ENCODE peak calls at places on chromosomes 4 and X, in eight cellular contexts. S is A549, U is endothelial cell of umbilical vein, X is HepG2, Z is HCT116, Y is K562, G is GM12878, O is H1. F is an unnamed sample.

GRCh38 chr4:114396808-114397207 is 201.8 kb upstream of the UGT8 start:
- DNase-seq in S (no peak), U (no peak), X (no peak), Z (no peak), Y (no peak), G (no peak), O (no peak), F (no peak)

GRCh38 chr4:174352405-174352804 is 68.7 kb downstream of the CEP44 start:
- DNase-seq in S (no peak), U (no peak), X (no peak), Z (no peak), Y (no peak), G (no peak), O (no peak), F (no peak)

GRCh38 chr4:141642711-141643110 is 6.3 kb downstream of the IL15 start:
- DNase-seq in S (no peak), U (peak), X (no peak), Z (no peak), Y (no peak), G (no peak), O (no peak), F (no peak)

GRCh38 chrX:136725446-136726104 is 55.2 kb downstream of the ARHGEF6 start:
- DNase-seq in S (no peak), U (peak), X (no peak), Z (no peak), Y (no peak), G (no peak), O (no peak), F (no peak)

GRCh38 chr4:2135083-2135482 is 76.0 kb downstream of the NAT8L start:
- DNase-seq in S (no peak), U (peak), X (no peak), Z (no peak), Y (no peak), G (no peak), O (no peak), F (peak)

GRCh38 chr4:102819588-102820365 is 7.6 kb downstream of the UBE2D3 start:
- DNase-seq in S (no peak), U (peak), X (no peak), Z (no peak), Y (no peak), G (no peak), O (no peak), F (no peak)

GRCh38 chrX:47380268-47380667 is 9.9 kb downstream of the ZNF157 start:
- DNase-seq in S (no peak), U (no peak), X (peak), Z (no peak), Y (no peak), G (peak), O (no peak), F (no peak)

GRCh38 chrX:30141966-30142365 is 73.4 kb upstream of the MAGEB2 start:
- DNase-seq in S (peak), U (peak), X (peak), Z (peak), Y (peak), G (no peak), O (no peak), F (peak)

GRCh38 chr4:184450045-184450444 is 24.3 kb downstream of the IRF2 start:
- DNase-seq in S (no peak), U (peak), X (no peak), Z (no peak), Y (no peak), G (no peak), O (no peak), F (no peak)

GRCh38 chr4:12492730-12493398 is 991.3 kb downstream of the RAB28 start:
- DNase-seq in S (no peak), U (no peak), X (no peak), Z (no peak), Y (no peak), G (no peak), O (no peak), F (no peak)

GRCh38 chrX:130909469-130910136 is 6.6 kb upstream of the ENOX2 start:
- DNase-seq in S (no peak), U (no peak), X (no peak), Z (no peak), Y (peak), G (no peak), O (no peak), F (no peak)

GRCh38 chr4:156972370-156972980 is 876 bp upstream of the PDGFC start:
- DNase-seq in S (no peak), U (no peak), X (no peak), Z (no peak), Y (no peak), G (no peak), O (no peak), F (no peak)

GRCh38 chr4:123783936-123784335 is 387.3 kb downstream of the SPRY1 start:
- DNase-seq in S (no peak), U (no peak), X (no peak), Z (no peak), Y (no peak), G (no peak), O (no peak), F (no peak)

GRCh38 chr4:42703776-42704175 is 46.9 kb upstream of the ATP8A1 start:
- DNase-seq in S (no peak), U (no peak), X (no peak), Z (no peak), Y (no peak), G (no peak), O (no peak), F (no peak)

GRCh38 chr4:12963912-12964311 is 520.2 kb downstream of the RAB28 start:
- DNase-seq in S (no peak), U (no peak), X (peak), Z (no peak), Y (no peak), G (no peak), O (no peak), F (no peak)

GRCh38 chrX:48677456-48678030 is 6.1 kb upstream of the WAS start:
- DNase-seq in S (no peak), U (no peak), X (peak), Z (no peak), Y (no peak), G (no peak), O (no peak), F (no peak)

GRCh38 chrX:48681539-48682183 is 1.9 kb upstream of the WAS start:
- DNase-seq in S (no peak), U (no peak), X (no peak), Z (no peak), Y (no peak), G (no peak), O (no peak), F (no peak)

GRCh38 chrX:48676893-48677270 is 6.7 kb upstream of the WAS start:
- DNase-seq in S (peak), U (no peak), X (no peak), Z (no peak), Y (no peak), G (no peak), O (no peak), F (no peak)

DNA sequence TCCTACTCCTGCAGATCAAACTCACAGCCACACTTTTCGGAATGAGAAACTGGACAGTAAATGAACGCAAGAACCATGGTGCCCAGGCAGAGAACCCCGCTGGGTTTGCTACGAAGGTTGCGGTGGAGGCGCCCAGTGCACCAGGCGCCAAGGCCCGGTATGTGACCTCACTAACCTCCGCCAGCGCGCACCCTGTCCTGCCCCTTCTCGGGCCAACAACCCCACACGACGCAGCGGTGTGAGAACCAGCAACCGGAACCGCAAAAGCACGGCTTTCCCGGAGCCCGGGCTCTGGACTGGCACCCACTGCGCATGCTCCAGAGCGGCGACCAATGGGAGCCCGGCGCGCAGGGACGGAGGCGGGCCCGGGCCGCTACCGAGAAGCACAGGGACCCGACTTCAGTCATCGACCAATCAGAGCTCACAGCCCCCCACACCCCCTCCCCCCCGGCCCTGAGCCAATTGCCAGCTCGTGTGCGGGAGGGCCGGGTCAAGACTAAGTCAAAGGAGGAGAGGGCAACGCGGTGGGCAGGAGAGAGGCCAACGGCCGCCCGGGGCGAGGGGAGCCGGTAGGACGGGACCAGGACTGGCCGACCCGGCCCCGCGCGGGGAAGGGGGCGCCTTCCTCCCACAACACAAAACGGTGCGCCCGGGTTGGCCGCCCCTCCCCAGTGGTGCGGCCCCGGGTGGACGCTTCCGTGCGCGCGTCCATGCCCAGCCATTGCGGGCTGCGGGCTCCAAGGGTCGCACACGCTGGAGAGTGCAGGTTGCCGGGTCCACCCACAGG is 7.3 kb upstream of the WAS start:
- DNase-seq in S (peak), U (peak), X (peak), Z (peak), Y (peak), G (peak), O (peak), F (peak)
- TF ChIP-seq POLR2A in S (peak), U (peak), X (peak), Z (peak), Y (peak), G (peak), O (no peak), F (peak)

GRCh38 chr4:5973033-5973432 is 45.2 kb downstream of the C4orf50 start:
- DNase-seq in S (no peak), U (no peak), X (no peak), Z (no peak), Y (no peak), G (no peak), O (no peak), F (no peak)

GRCh38 chr4:5973486-5974220 is 44.6 kb downstream of the C4orf50 start:
- DNase-seq in S (no peak), U (no peak), X (no peak), Z (no peak), Y (no peak), G (no peak), O (no peak), F (no peak)

GRCh38 chr4:5974321-5974720 is 43.9 kb downstream of the C4orf50 start:
- DNase-seq in S (no peak), U (no peak), X (no peak), Z (no peak), Y (no peak), G (no peak), O (no peak), F (no peak)

GRCh38 chr4:5976921-5977320 is 41.3 kb downstream of the C4orf50 start:
- DNase-seq in S (no peak), U (no peak), X (no peak), Z (no peak), Y (no peak), G (no peak), O (no peak), F (no peak)

DNA sequence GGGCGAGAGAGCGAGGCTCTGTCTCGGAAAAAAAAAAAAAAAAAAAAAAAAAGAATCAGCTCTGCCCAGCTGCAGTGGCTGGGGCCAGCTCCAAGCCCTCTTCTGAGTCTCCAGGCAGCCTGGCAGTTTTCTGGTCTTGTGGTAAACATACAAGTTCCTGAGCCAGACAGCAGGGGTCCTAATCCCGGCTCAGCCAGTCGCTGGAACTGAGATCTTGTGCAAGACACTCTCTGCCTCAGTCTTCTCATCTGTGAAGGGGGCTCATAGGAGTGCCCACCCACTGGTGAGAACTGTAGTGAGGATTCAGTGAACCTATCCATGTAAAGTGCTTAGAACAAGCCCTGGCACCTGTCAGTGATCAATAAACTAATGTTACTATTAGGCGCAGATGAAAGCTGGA is 41.8 kb downstream of the C4orf50 start:
- DNase-seq in S (no peak), U (no peak), X (no peak), Z (no peak), Y (no peak), G (no peak), O (no peak), F (no peak)
- TF ChIP-seq MAX in S (no peak), U (no peak), X (no peak), Z (no peak), Y (no peak), G (no peak), O (no peak), F (no peak)

GRCh38 chrX:9466711-9467110 is 1.9 kb downstream of the TBL1X start:
- DNase-seq in S (no peak), U (no peak), X (no peak), Z (no peak), Y (no peak), G (no peak), O (no peak), F (no peak)

GRCh38 chrX:9464435-9465371 is at the start of gene TBL1X:
- DNase-seq in S (peak), U (peak), X (peak), Z (no peak), Y (peak), G (no peak), O (peak), F (peak)

GRCh38 chrX:9467181-9467580 is 2.3 kb downstream of the TBL1X start:
- DNase-seq in S (no peak), U (no peak), X (no peak), Z (no peak), Y (no peak), G (no peak), O (no peak), F (no peak)

GRCh38 chrX:9466115-9466495 is 1.2 kb downstream of the TBL1X start:
- DNase-seq in S (peak), U (peak), X (no peak), Z (no peak), Y (peak), G (no peak), O (peak), F (peak)

DNA sequence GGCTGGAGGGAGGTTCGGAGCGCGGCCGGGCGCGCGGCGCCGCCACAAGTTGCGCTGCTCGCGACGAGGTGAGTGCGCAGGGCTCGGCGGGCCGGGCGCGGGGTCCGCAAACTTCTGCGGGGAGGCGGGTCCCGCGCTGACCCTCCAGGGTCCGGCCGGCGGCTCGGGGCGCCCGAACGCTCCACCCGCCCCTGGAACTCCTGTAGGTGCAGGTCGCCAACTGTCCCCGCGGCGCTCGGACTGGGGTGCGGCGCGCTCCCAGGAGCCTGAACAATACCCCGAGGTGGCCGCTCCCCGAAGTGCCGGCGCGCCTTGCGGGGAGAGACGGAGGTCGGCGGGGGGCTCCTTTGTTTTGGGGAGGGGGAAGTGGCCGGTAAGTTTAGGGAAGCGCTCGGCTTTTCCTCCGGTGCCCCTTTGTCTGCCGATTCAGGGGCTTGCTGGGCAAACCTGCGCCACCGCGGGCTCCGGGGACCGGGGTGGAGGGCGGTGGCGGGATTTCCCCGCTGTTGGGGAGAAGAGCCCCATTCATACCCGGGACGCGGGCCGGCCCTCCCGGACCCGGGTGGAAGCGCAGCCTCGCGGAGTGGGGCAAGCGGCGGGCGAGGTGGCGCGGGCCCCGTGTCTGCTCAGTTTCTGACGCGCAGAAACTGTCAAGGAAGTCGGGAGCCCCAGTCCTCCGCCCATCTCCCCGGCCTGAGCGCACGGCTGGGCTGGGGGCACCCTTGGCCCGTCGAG is 689 bp downstream of the TBL1X start:
- DNase-seq in S (peak), U (peak), X (no peak), Z (no peak), Y (peak), G (no peak), O (peak), F (peak)
- TF ChIP-seq POLR2A in S (no peak), U (no peak), X (no peak), Z (no peak), Y (no peak), G (no peak), O (no peak), F (no peak)

GRCh38 chr4:3880595-3881120 is 114.5 kb downstream of the ADRA2C start:
- DNase-seq in S (peak), U (peak), X (peak), Z (peak), Y (peak), G (no peak), O (peak), F (peak)

GRCh38 chr4:3878678-3879077 is 112.5 kb downstream of the ADRA2C start:
- DNase-seq in S (no peak), U (no peak), X (no peak), Z (no peak), Y (no peak), G (no peak), O (no peak), F (no peak)

GRCh38 chr4:3877868-3878267 is 111.7 kb downstream of the ADRA2C start:
- DNase-seq in S (no peak), U (no peak), X (no peak), Z (no peak), Y (no peak), G (no peak), O (no peak), F (no peak)

GRCh38 chr4:3877236-3877635 is 111.1 kb downstream of the ADRA2C start:
- DNase-seq in S (no peak), U (no peak), X (no peak), Z (no peak), Y (no peak), G (no peak), O (no peak), F (no peak)

DNA sequence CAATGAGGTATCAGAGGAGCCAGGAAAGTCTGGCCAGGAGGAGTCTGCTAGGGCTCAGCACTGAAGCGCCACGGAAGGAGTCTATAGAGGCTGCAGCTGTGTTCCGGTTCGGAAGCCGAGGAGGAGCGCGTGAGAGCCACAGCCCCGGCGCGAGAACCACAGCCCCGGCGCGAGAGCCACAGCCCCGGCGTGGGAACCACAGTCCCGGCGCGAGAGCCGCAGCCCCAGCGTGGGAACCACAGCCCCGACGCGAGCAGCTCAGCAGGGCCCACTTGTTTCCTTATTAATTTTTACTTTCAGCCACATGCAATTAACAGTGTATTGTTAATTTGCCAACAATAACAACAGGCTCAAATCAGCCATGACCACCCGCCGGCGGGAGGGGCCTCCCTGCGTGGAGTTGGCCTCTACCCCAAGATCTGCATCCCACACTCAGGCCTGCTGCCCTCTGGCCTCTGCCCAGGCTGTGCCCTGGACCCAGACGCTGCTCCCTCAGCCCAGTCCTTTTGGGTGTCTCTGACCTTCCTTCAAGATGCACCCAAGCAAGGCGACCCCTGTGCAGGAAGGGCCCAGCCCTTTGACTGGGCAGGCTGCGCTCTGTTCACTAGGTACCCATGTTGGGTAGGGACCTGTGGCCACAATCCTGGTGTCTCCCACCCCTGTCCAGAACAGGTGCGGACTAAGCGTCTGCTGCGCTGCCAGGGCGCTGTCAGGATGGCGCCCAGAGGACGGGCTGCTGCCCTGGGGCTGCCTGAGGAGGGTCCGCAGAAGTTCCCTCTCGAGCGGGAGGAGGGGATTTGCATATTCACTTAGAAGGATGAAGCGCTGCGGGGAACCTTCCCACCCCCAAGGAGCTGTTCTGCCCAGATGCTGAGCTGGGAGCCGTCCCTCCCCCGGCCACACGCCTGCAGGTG is 113.8 kb downstream of the ADRA2C start:
- DNase-seq in S (no peak), U (no peak), X (no peak), Z (no peak), Y (no peak), G (no peak), O (peak), F (peak)
- TF ChIP-seq MAX in S (no peak), U (no peak), X (no peak), Z (no peak), Y (no peak), G (no peak), O (no peak), F (no peak)

DNA sequence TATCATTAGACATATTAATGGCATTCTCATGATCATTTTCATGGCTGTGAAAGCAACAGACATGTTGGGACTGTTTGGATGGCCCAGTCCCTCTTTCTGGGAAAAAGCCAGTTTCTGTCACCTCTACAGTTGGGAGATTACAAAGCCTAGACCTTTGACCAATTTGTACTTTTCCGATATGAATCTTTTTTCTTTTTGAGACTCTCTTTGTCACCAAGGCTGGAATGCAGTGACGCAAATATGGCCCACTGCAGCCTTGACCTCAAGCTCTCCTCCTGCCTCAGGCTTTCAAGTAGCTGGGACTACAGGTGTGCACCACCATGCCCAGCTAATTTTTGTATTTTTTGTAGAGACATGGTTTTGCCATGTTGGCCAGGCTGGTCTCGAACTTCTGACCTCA is 9.4 kb downstream of the TBC1D25 start:
- DNase-seq in S (no peak), U (no peak), X (peak), Z (no peak), Y (no peak), G (no peak), O (no peak), F (no peak)
- TF ChIP-seq POLR2A in S (no peak), U (no peak), X (no peak), Z (no peak), Y (no peak), G (no peak), O (no peak), F (no peak)

GRCh38 chr4:30380404-30380998 is 339.7 kb upstream of the PCDH7 start:
- DNase-seq in S (peak), U (peak), X (peak), Z (peak), Y (peak), G (no peak), O (peak), F (peak)
- TF ChIP-seq MAX in S (no peak), U (no peak), X (no peak), Z (no peak), Y (no peak), G (no peak), O (no peak), F (no peak)

F was measured in NB4.